ENCODE peak calls at places on chromosomes 5 and 9, in ten cellular contexts. G is GM03348; Y is activated effector memory CD4-positive, alpha-beta T cell treated with Interleukin-2 at 50 U/mL for 16 hours; J is Caki2; Q is SW480; D is NCI-H69; L is NCI-H1105 treated with DMSO at 0.1 percent for 48 hours; A is right lobe of liver; U is stimulated activated CD4-positive, alpha-beta T cell treated with anti-CD3 and anti-CD28 coated beads, Interleukin-4, amount 100 ng/mL, for 48 hours; C is nephron progenitor cell. P is an unnamed sample.

GRCh38 chr5:154215531-154215930 is 25.0 kb downstream of the GALNT10 start:
- DNase-seq in C (no peak), Q (no peak), U (no peak), Y (no peak), G (no peak), L (no peak), D (no peak), J (no peak), A (no peak), P (no peak)

GRCh38 chr5:16883801-16884200 is 52.3 kb downstream of the MYO10 start:
- DNase-seq in D (no peak), L (no peak), J (no peak), Y (no peak), G (no peak), C (no peak), A (no peak), U (no peak), Q (no peak), P (no peak)

GRCh38 chr9:127411122-127411521 is 13.1 kb upstream of the ZNF79 start:
- DNase-seq in J (no peak), Y (no peak), D (no peak), U (no peak), G (no peak), C (no peak), Q (no peak), A (no peak), L (no peak), P (peak)

GRCh38 chr5:4963265-4963664 is 176.9 kb upstream of the ADAMTS16 start:
- DNase-seq in U (no peak), G (no peak), C (no peak), Q (no peak), Y (no peak), J (no peak), A (no peak), L (no peak), D (no peak), P (no peak)

GRCh38 chr9:124078641-124079040 is 67.1 kb downstream of the LHX2 start:
- DNase-seq in C (no peak), U (no peak), Y (no peak), J (peak), L (no peak), Q (peak), G (peak), D (no peak), A (no peak), P (no peak)

GRCh38 chr9:70859694-70860093 is 261.7 kb downstream of the TRPM3 start:
- DNase-seq in D (no peak), Q (no peak), J (no peak), C (no peak), L (no peak), U (no peak), Y (no peak), G (no peak), A (no peak), P (no peak)

GRCh38 chr9:69388596-69388995 is 63.6 kb downstream of the ENTREP1 start:
- DNase-seq in L (no peak), Q (no peak), Y (no peak), G (no peak), C (no peak), D (no peak), A (no peak), U (no peak), J (no peak), P (no peak)

GRCh38 chr9:70451765-70452164 is 37.3 kb upstream of the KLF9 start:
- DNase-seq in Y (no peak), D (no peak), A (no peak), L (no peak), J (no peak), G (no peak), Q (no peak), C (no peak), U (no peak), P (no peak)

GRCh38 chr9:93134018-93134739 is at the start of gene NINJ1:
- DNase-seq in L (peak), D (peak), Y (peak), G (peak), Q (peak), A (peak), U (peak), C (peak), J (peak), P (peak)

GRCh38 chr5:37249820-37250175 is 622 bp upstream of the CPLANE1 start:
- DNase-seq in C (no peak), Q (no peak), A (no peak), D (no peak), G (no peak), J (no peak), Y (no peak), L (no peak), U (no peak), P (peak)

GRCh38 chr5:136200130-136200529 is 7.2 kb upstream of the SMIM32 start:
- DNase-seq in A (no peak), U (no peak), J (no peak), D (no peak), L (no peak), G (no peak), C (no peak), Q (no peak), Y (no peak), P (no peak)

GRCh38 chr5:156675402-156675801 is 174.7 kb upstream of the PPP1R2B start:
- DNase-seq in G (peak), Y (no peak), A (no peak), Q (no peak), C (no peak), J (no peak), U (no peak), L (no peak), D (no peak), P (no peak)

GRCh38 chr5:91556-92263 is at the start of gene PLEKHG4B:
- DNase-seq in Y (no peak), J (no peak), G (no peak), C (peak), Q (peak), U (peak), D (peak), L (peak), A (no peak), P (no peak)

GRCh38 chr9:101146508-101146907 is 118.0 kb downstream of the PLPPR1 start:
- DNase-seq in G (no peak), L (no peak), Q (no peak), C (no peak), U (no peak), D (no peak), Y (no peak), A (no peak), J (no peak), P (no peak)

GRCh38 chr5:94901071-94901979 is 282.9 kb downstream of the SLF1 start:
- DNase-seq in U (no peak), A (no peak), Y (no peak), D (no peak), J (peak), G (peak), Q (peak), C (no peak), L (no peak), P (no peak)

P was measured in pons.